ENCODE peak calls at places on chromosomes 7 and 10, in nine cellular contexts. One of them, this sample, is unnamed.
A peak's percentile ranks its signal among the peaks of the same experiment; 100 is the strongest.

GRCh38 chr7:159027803-159028455 is 116.7 kb downstream of the VIPR2 start:
- DNase-seq in HCEC 1CT: no peak
- DNase-seq in H4: no peak
- DNase-seq in ovary: no peak
- DNase-seq in M059J: no peak
- DNase-seq in NCI-H460: peak; percentile 56
- DNase-seq in AG20443: peak; percentile 80
- DNase-seq in A172: no peak
- DNase-seq in HEK293T: no peak
- DNase-seq in this sample: no peak

GRCh38 chr10:4407783-4408182 is 418.2 kb upstream of the AKR1E2 start:
- DNase-seq in HEK293T: no peak
- DNase-seq in A172: peak; percentile 48
- DNase-seq in ovary: no peak
- DNase-seq in AG20443: no peak
- DNase-seq in H4: peak; percentile 26
- DNase-seq in HCEC 1CT: peak; percentile 90
- DNase-seq in M059J: peak; percentile 19
- DNase-seq in NCI-H460: peak; percentile 36
- DNase-seq in this sample: no peak

GRCh38 chr7:150902078-150903033 is 50.0 kb downstream of the AOC1 start:
- DNase-seq in NCI-H460: no peak
- DNase-seq in HCEC 1CT: no peak
- DNase-seq in M059J: no peak
- DNase-seq in AG20443: no peak
- DNase-seq in A172: no peak
- DNase-seq in HEK293T: no peak
- DNase-seq in ovary: no peak
- DNase-seq in H4: no peak
- DNase-seq in this sample: no peak

GRCh38 chr10:132443605-132443997 is 46.6 kb downstream of the PWWP2B start:
- DNase-seq in ovary: peak; percentile 62
- DNase-seq in A172: peak; percentile 39
- DNase-seq in H4: no peak
- DNase-seq in AG20443: peak; percentile 85
- DNase-seq in M059J: peak; percentile 32
- DNase-seq in HCEC 1CT: peak; percentile 54
- DNase-seq in NCI-H460: peak; percentile 39
- DNase-seq in HEK293T: peak; percentile 66
- DNase-seq in this sample: no peak

GRCh38 chr10:73838008-73838567 is 26.7 kb upstream of the NDST2 start:
- DNase-seq in A172: no peak
- DNase-seq in ovary: no peak
- DNase-seq in HEK293T: no peak
- DNase-seq in H4: no peak
- DNase-seq in AG20443: no peak
- DNase-seq in HCEC 1CT: no peak
- DNase-seq in M059J: no peak
- DNase-seq in NCI-H460: no peak
- DNase-seq in this sample: no peak

GRCh38 chr7:120554960-120555571 is 282.1 kb downstream of the KCND2 start:
- DNase-seq in M059J: peak; percentile 28
- DNase-seq in HEK293T: peak; percentile 53
- DNase-seq in A172: peak; percentile 70
- DNase-seq in NCI-H460: peak; percentile 68
- DNase-seq in H4: peak; percentile 63
- DNase-seq in HCEC 1CT: peak; percentile 53
- DNase-seq in ovary: peak; percentile 42
- DNase-seq in AG20443: peak; percentile 41
- DNase-seq in this sample: peak; percentile 36

GRCh38 chr10:88152720-88153119 is 289.3 kb downstream of the PTEN start:
- DNase-seq in NCI-H460: peak; percentile 41
- DNase-seq in M059J: peak; percentile 100
- DNase-seq in AG20443: peak; percentile 88
- DNase-seq in ovary: no peak
- DNase-seq in H4: no peak
- DNase-seq in A172: peak; percentile 93
- DNase-seq in HCEC 1CT: peak; percentile 98
- DNase-seq in HEK293T: no peak
- DNase-seq in this sample: no peak

GRCh38 chr10:96292971-96293909 is 11.0 kb upstream of the DNTT start:
- DNase-seq in AG20443: peak; percentile 62
- DNase-seq in H4: peak; percentile 35
- DNase-seq in HEK293T: peak; percentile 62
- DNase-seq in ovary: no peak
- DNase-seq in M059J: peak; percentile 27
- DNase-seq in A172: peak; percentile 49
- DNase-seq in HCEC 1CT: peak; percentile 30
- DNase-seq in NCI-H460: peak; percentile 43
- DNase-seq in this sample: peak; percentile 2

GRCh38 chr10:12719365-12719764 is 282.1 kb downstream of the CCDC3 start:
- DNase-seq in HCEC 1CT: peak; percentile 45
- DNase-seq in ovary: no peak
- DNase-seq in NCI-H460: no peak
- DNase-seq in M059J: peak; percentile 45
- DNase-seq in H4: no peak
- DNase-seq in AG20443: no peak
- DNase-seq in HEK293T: no peak
- DNase-seq in A172: no peak
- DNase-seq in this sample: no peak

GRCh38 chr10:11896549-11897200 is 73.5 kb downstream of the PROSER2 start:
- DNase-seq in H4: no peak
- DNase-seq in HEK293T: no peak
- DNase-seq in HCEC 1CT: no peak
- DNase-seq in AG20443: no peak
- DNase-seq in NCI-H460: no peak
- DNase-seq in ovary: no peak
- DNase-seq in A172: no peak
- DNase-seq in M059J: no peak
- DNase-seq in this sample: no peak

GRCh38 chr10:86798030-86798429 is 41.6 kb downstream of the BMPR1A start:
- DNase-seq in H4: no peak
- DNase-seq in HCEC 1CT: peak; percentile 37
- DNase-seq in AG20443: peak; percentile 18
- DNase-seq in ovary: no peak
- DNase-seq in M059J: peak; percentile 43
- DNase-seq in NCI-H460: no peak
- DNase-seq in A172: peak; percentile 22
- DNase-seq in HEK293T: no peak
- DNase-seq in this sample: no peak

GRCh38 chr10:80268266-80268665 is 21.2 kb downstream of the MAT1A start:
- DNase-seq in NCI-H460: no peak
- DNase-seq in ovary: no peak
- DNase-seq in M059J: peak; percentile 37
- DNase-seq in HCEC 1CT: no peak
- DNase-seq in H4: peak; percentile 23
- DNase-seq in A172: peak; percentile 35
- DNase-seq in HEK293T: no peak
- DNase-seq in AG20443: no peak
- DNase-seq in this sample: no peak

GRCh38 chr10:69090687-69091450 is 3.0 kb downstream of the SRGN start:
- DNase-seq in A172: no peak
- DNase-seq in H4: no peak
- DNase-seq in M059J: peak; percentile 63
- DNase-seq in HEK293T: no peak
- DNase-seq in AG20443: no peak
- DNase-seq in HCEC 1CT: peak; percentile 32
- DNase-seq in ovary: no peak
- DNase-seq in NCI-H460: no peak
- DNase-seq in this sample: no peak

GRCh38 chr7:28301148-28301641 is 111.1 kb upstream of the CREB5 start:
- DNase-seq in A172: no peak
- DNase-seq in ovary: peak; percentile 58
- DNase-seq in H4: no peak
- DNase-seq in AG20443: peak; percentile 27
- DNase-seq in NCI-H460: no peak
- DNase-seq in HCEC 1CT: peak; percentile 42
- DNase-seq in M059J: no peak
- DNase-seq in HEK293T: no peak
- DNase-seq in this sample: no peak

GRCh38 chr10:118840071-118840775 is 85.5 kb upstream of the CACUL1 start:
- DNase-seq in AG20443: no peak
- DNase-seq in M059J: peak; percentile 39
- DNase-seq in ovary: no peak
- DNase-seq in A172: peak; percentile 83
- DNase-seq in HCEC 1CT: peak; percentile 34
- DNase-seq in HEK293T: no peak
- DNase-seq in NCI-H460: no peak
- DNase-seq in H4: peak; percentile 29
- DNase-seq in this sample: no peak

GRCh38 chr10:8616166-8616565 is 561.7 kb downstream of the GATA3 start:
- DNase-seq in ovary: no peak
- DNase-seq in HCEC 1CT: no peak
- DNase-seq in AG20443: no peak
- DNase-seq in M059J: no peak
- DNase-seq in H4: no peak
- DNase-seq in NCI-H460: no peak
- DNase-seq in A172: no peak
- DNase-seq in HEK293T: no peak
- DNase-seq in this sample: no peak

GRCh38 chr7:83984076-83984475 is 210.5 kb downstream of the SEMA3A start:
- DNase-seq in HEK293T: no peak
- DNase-seq in NCI-H460: no peak
- DNase-seq in HCEC 1CT: no peak
- DNase-seq in AG20443: no peak
- DNase-seq in M059J: no peak
- DNase-seq in A172: peak; percentile 21
- DNase-seq in ovary: no peak
- DNase-seq in H4: no peak
- DNase-seq in this sample: no peak

GRCh38 chr10:64795847-64796246 is 1274.6 kb downstream of the REEP3 start:
- DNase-seq in ovary: no peak
- DNase-seq in A172: no peak
- DNase-seq in NCI-H460: no peak
- DNase-seq in HEK293T: no peak
- DNase-seq in H4: no peak
- DNase-seq in M059J: no peak
- DNase-seq in AG20443: no peak
- DNase-seq in HCEC 1CT: no peak
- DNase-seq in this sample: no peak

GRCh38 chr7:108118959-108119358 is 11.2 kb downstream of the LAMB4 start:
- DNase-seq in HCEC 1CT: no peak
- DNase-seq in M059J: no peak
- DNase-seq in AG20443: no peak
- DNase-seq in A172: no peak
- DNase-seq in NCI-H460: no peak
- DNase-seq in HEK293T: no peak
- DNase-seq in H4: no peak
- DNase-seq in ovary: no peak
- DNase-seq in this sample: no peak

GRCh38 chr10:61304751-61305150 is 148.4 kb downstream of the TMEM26 start:
- DNase-seq in NCI-H460: no peak
- DNase-seq in HEK293T: no peak
- DNase-seq in AG20443: no peak
- DNase-seq in H4: no peak
- DNase-seq in A172: no peak
- DNase-seq in M059J: no peak
- DNase-seq in HCEC 1CT: no peak
- DNase-seq in ovary: no peak
- DNase-seq in this sample: no peak

GRCh38 chr7:70694357-70694908 is 437.5 kb upstream of the GALNT17 start:
- DNase-seq in HEK293T: peak; percentile 29
- DNase-seq in M059J: peak; percentile 48
- DNase-seq in H4: peak; percentile 48
- DNase-seq in NCI-H460: no peak
- DNase-seq in AG20443: peak; percentile 81
- DNase-seq in A172: peak; percentile 35
- DNase-seq in HCEC 1CT: no peak
- DNase-seq in ovary: peak; percentile 44
- DNase-seq in this sample: no peak

GRCh38 chr10:103548581-103549348 is 55.3 kb downstream of the NEURL1 start:
- DNase-seq in HCEC 1CT: no peak
- DNase-seq in NCI-H460: no peak
- DNase-seq in AG20443: no peak
- DNase-seq in HEK293T: no peak
- DNase-seq in ovary: no peak
- DNase-seq in A172: no peak
- DNase-seq in H4: no peak
- DNase-seq in M059J: no peak
- DNase-seq in this sample: no peak